ENCODE peak calls at places on chromosome 13, in seven cellular contexts. J, R, G, T, V, D and Z are unnamed samples.

GRCh38 chr13:61486496-61486895 is 70.8 kb upstream of the PCDH20 start:
- DNase-seq in J (no peak), R (no peak), G (no peak), T (no peak), V (no peak), D (no peak), Z (no peak)

GRCh38 chr13:44132710-44133109 is 240.9 kb upstream of the SERP2 start:
- DNase-seq in J (peak; percentile 73), R (peak; percentile 73), G (peak; percentile 79), T (no peak), V (peak; percentile 87), D (peak; percentile 59), Z (peak; percentile 43)

GRCh38 chr13:107144432-107144831 is 576.5 kb upstream of the ARGLU1 start:
- DNase-seq in J (peak; percentile 5), R (no peak), G (no peak), T (no peak), V (no peak), D (peak; percentile 3), Z (peak; percentile 16)

GRCh38 chr13:93834051-93834450 is 607.4 kb downstream of the GPC6 start:
- DNase-seq in J (no peak), R (no peak), G (no peak), T (no peak), V (no peak), D (no peak), Z (no peak)

GRCh38 chr13:21240586-21240985 is 64.1 kb downstream of the MRPL57 start:
- DNase-seq in J (peak; percentile 82), R (peak; percentile 61), G (no peak), T (no peak), V (no peak), D (peak; percentile 53), Z (peak; percentile 23)

GRCh38 chr13:73228546-73228945 is 169.7 kb downstream of the KLF5 start:
- DNase-seq in J (peak; percentile 12), R (no peak), G (no peak), T (no peak), V (no peak), D (peak; percentile 18), Z (peak; percentile 32)

GRCh38 chr13:36543671-36544070 is 111.4 kb downstream of the CCNA1 start:
- DNase-seq in J (no peak), R (no peak), G (peak; percentile 6), T (no peak), V (no peak), D (no peak), Z (no peak)

GRCh38 chr13:114142640-114143490 is 10.4 kb upstream of the RASA3 start:
- DNase-seq in J (no peak), R (no peak), G (no peak), T (no peak), V (peak; percentile 77), D (no peak), Z (no peak)

GRCh38 chr13:33918199-33918932 is 100.4 kb downstream of the RFC3 start:
- DNase-seq in J (peak; percentile 90), R (peak; percentile 90), G (no peak), T (no peak), V (no peak), D (peak; percentile 89), Z (peak; percentile 85)

GRCh38 chr13:44474122-44474910 is 100.7 kb downstream of the SERP2 start:
- DNase-seq in J (peak; percentile 15), R (no peak), G (no peak), T (no peak), V (no peak), D (peak; percentile 25), Z (peak; percentile 12)

GRCh38 chr13:51767100-51767499 is 36.9 kb downstream of the DHRS12 start:
- DNase-seq in J (no peak), R (no peak), G (no peak), T (no peak), V (no peak), D (no peak), Z (no peak)

GRCh38 chr13:103436057-103436654 is 369.9 kb upstream of the SLC10A2 start:
- DNase-seq in J (no peak), R (no peak), G (no peak), T (no peak), V (no peak), D (no peak), Z (no peak)

GRCh38 chr13:103431880-103432279 is 365.7 kb upstream of the SLC10A2 start:
- DNase-seq in J (no peak), R (no peak), G (no peak), T (no peak), V (no peak), D (no peak), Z (no peak)

DNA sequence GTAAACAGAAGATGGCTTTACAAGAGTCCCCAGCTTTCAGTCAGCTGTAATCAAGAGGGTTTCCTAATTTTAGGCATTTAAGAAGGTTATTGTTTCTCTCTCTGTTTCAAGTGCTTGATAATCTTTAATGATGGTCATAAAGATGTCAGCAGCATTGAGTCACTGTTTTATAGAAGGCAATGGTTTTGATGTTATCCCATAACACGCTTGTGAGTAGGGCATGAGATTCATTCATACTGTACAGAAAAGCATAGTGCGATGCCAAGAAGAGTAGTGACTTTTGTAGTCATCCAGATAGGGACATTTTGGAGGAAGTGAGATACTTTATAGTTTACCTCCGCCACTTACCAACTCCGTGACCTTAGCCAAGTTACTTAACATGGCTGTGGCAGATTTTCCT is 364.2 kb upstream of the SLC10A2 start:
- DNase-seq in J (no peak), R (no peak), G (no peak), T (no peak), V (no peak), D (no peak), Z (no peak)
- TF ChIP-seq CTCF in J (no peak), R (no peak), G (no peak), T (no peak), V (no peak), D (no peak), Z (no peak)

GRCh38 chr13:48975926-48976676 is 389 bp downstream of the FNDC3A start:
- DNase-seq in J (peak; percentile 73), R (peak; percentile 82), G (peak; percentile 81), T (peak; percentile 69), V (peak; percentile 93), D (peak; percentile 80), Z (peak; percentile 83)
- TF ChIP-seq CTCF in J (no peak), R (no peak), G (peak; percentile 7), T (peak; percentile 22), V (no peak), D (no peak), Z (no peak)

GRCh38 chr13:85970727-85971126 is 171.5 kb upstream of the SLITRK6 start:
- DNase-seq in J (peak; percentile 2), R (no peak), G (no peak), T (no peak), V (no peak), D (peak; percentile 4), Z (peak; percentile 25)
- TF ChIP-seq CTCF in J (no peak), R (no peak), G (no peak), T (peak; percentile 33), V (peak; percentile 24), D (no peak), Z (peak; percentile 34)

GRCh38 chr13:24148414-24149305 is 11.9 kb upstream of the SPATA13 start:
- DNase-seq in J (peak; percentile 98), R (peak; percentile 96), G (no peak), T (no peak), V (no peak), D (peak; percentile 99), Z (peak; percentile 86)
- TF ChIP-seq CTCF in J (peak; percentile 19), R (peak; percentile 23), G (no peak), T (no peak), V (no peak), D (no peak), Z (no peak)

DNA sequence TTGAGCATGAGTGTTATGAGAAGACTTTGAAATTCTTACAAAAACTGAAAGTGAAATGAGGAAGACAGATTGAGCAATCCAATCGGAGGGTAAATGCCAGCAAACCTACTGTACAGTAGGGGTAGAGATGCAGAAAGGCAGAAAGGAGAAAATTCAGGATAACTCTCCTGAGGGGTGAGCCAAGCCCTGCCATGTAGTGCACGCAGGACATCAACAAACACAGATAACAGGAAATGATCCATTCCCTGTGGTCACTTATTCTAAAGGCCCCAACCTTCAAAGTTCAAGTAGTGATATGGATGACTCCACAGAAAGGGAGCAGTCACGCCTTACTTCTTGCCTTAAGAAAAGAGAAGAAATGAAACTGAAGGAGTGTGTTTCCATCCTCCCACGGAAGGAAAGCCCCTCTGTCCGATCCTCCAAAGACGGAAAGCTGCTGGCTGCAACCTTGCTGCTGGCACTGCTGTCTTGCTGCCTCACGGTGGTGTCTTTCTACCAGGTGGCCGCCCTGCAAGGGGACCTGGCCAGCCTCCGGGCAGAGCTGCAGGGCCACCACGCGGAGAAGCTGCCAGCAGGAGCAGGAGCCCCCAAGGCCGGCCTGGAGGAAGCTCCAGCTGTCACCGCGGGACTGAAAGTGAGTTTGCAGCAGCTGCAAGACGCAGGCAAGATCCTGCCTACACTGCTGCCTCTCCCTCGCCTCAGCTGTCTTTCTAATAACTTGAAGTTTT is at the start of gene TNFSF13B:
- DNase-seq in J (peak; percentile 46), R (peak; percentile 22), G (peak; percentile 11), T (peak; percentile 13), V (peak; percentile 80), D (peak; percentile 54), Z (peak; percentile 20)
- TF ChIP-seq CTCF in J (peak; percentile 5), R (no peak), G (no peak), T (peak; percentile 14), V (no peak), D (peak; percentile 11), Z (no peak)

GRCh38 chr13:112968380-112968909 is 569 bp upstream of the MCF2L start:
- DNase-seq in J (no peak), R (no peak), G (no peak), T (peak; percentile 41), V (peak; percentile 85), D (no peak), Z (no peak)
- TF ChIP-seq CTCF in J (no peak), R (no peak), G (no peak), T (peak; percentile 55), V (no peak), D (no peak), Z (no peak)

GRCh38 chr13:20035130-20035529 is 76.6 kb downstream of the ZMYM2 start:
- DNase-seq in J (peak; percentile 15), R (no peak), G (no peak), T (no peak), V (no peak), D (peak; percentile 35), Z (peak; percentile 3)
- TF ChIP-seq CTCF in J (no peak), R (no peak), G (peak; percentile 32), T (no peak), V (no peak), D (peak; percentile 17), Z (no peak)